ENCODE peak calls at places on chromosome 5, in six cellular contexts. B, H, T, Z, O and R are unnamed samples.

GRCh38 chr5:38796739-38797108 is 49.1 kb upstream of the OSMR start:
- DNase-seq in B (no peak), T (no peak), O (no peak), Z (no peak), H (no peak), R (no peak)

GRCh38 chr5:177369050-177369912 is 11.6 kb downstream of the RGS14 start:
- DNase-seq in Z (no peak), H (no peak), B (peak; percentile 44), T (no peak), O (peak; percentile 38), R (peak; percentile 30)

GRCh38 chr5:172778223-172778814 is 7.3 kb upstream of the DUSP1 start:
- DNase-seq in B (peak; percentile 95), Z (no peak), H (no peak), O (peak; percentile 76), T (no peak), R (no peak)

GRCh38 chr5:123965626-123966025 is 453.6 kb downstream of the CSNK1G3 start:
- DNase-seq in H (no peak), O (no peak), T (no peak), B (no peak), Z (no peak), R (no peak)

GRCh38 chr5:95081500-95082355 is 203.2 kb downstream of the MCTP1 start:
- DNase-seq in T (no peak), Z (no peak), B (peak; percentile 84), O (peak; percentile 87), H (no peak), R (no peak)

GRCh38 chr5:181217111-181217804 is 5.8 kb upstream of the TRIM41 start:
- DNase-seq in B (peak; percentile 74), T (no peak), O (peak; percentile 68), H (no peak), Z (no peak), R (peak; percentile 83)

GRCh38 chr5:104071887-104072286 is 509.3 kb upstream of the NUDT12 start:
- DNase-seq in Z (no peak), B (no peak), T (no peak), O (no peak), H (no peak), R (no peak)

GRCh38 chr5:57386958-57387357 is 95.7 kb downstream of the ACTBL2 start:
- DNase-seq in O (peak; percentile 58), B (peak; percentile 56), T (no peak), H (no peak), Z (no peak), R (no peak)

GRCh38 chr5:78360674-78361225 is 333 bp downstream of the SCAMP1 start:
- DNase-seq in H (peak; percentile 26), O (no peak), B (no peak), Z (no peak), T (peak; percentile 62), R (peak; percentile 27)

GRCh38 chr5:149940077-149940574 is 4.5 kb downstream of the PDE6A start:
- DNase-seq in B (peak; percentile 63), Z (no peak), O (peak; percentile 87), T (no peak), H (no peak), R (peak; percentile 55)

GRCh38 chr5:148425808-148426207 is 42.0 kb downstream of the FBXO38 start:
- DNase-seq in B (no peak), O (peak; percentile 6), T (no peak), H (no peak), Z (no peak), R (no peak)

GRCh38 chr5:131466171-131466766 is 168.8 kb downstream of the RAPGEF6 start:
- DNase-seq in T (no peak), O (peak; percentile 42), H (no peak), B (peak; percentile 84), Z (no peak), R (no peak)

GRCh38 chr5:162488077-162488476 is 420.5 kb downstream of the GABRG2 start:
- DNase-seq in Z (no peak), B (peak; percentile 29), H (no peak), T (no peak), O (no peak), R (no peak)

GRCh38 chr5:142012186-142012785 is 541 bp downstream of the GNPDA1 start:
- DNase-seq in B (peak; percentile 30), T (no peak), H (no peak), O (peak; percentile 56), Z (peak; percentile 53), R (peak; percentile 82)

GRCh38 chr5:36305571-36306326 is 4.0 kb upstream of the RANBP3L start:
- DNase-seq in Z (peak; percentile 34), O (peak; percentile 75), B (peak; percentile 61), T (peak; percentile 84), H (peak; percentile 82), R (peak; percentile 8)

GRCh38 chr5:78649816-78650561 is 1.4 kb upstream of the LHFPL2 start:
- DNase-seq in B (no peak), T (no peak), H (no peak), O (peak; percentile 71), Z (no peak), R (peak; percentile 5)

GRCh38 chr5:72884911-72885310 is 68.5 kb downstream of the TNPO1 start:
- DNase-seq in B (no peak), Z (no peak), T (no peak), O (no peak), H (no peak), R (no peak)